ENCODE peak calls at places on chromosome 18, in seven cellular contexts. C is heart right ventricle, J is Peyer's patch, B is ovary, N is left lung, M is GM23248, X is keratinocyte. W is an unnamed sample. For H3K4me1, the result is how much of the 10 kb centered on the place peaks cover.

GRCh38 chr18:49342690-49343089 is 117.8 kb downstream of the DYM start:
- DNase-seq in M (no peak), N (no peak), J (no peak), C (no peak), B (no peak), X (no peak), W (no peak)

GRCh38 chr18:74529378-74529777 is 4.9 kb upstream of the CNDP1 start:
- DNase-seq in N (no peak), J (peak), C (no peak), B (no peak), X (no peak), M (no peak), W (no peak)

GRCh38 chr18:13614701-13615288 is 111.6 kb downstream of the FAM210A start:
- DNase-seq in C (peak), B (no peak), N (no peak), X (no peak), M (no peak), J (no peak), W (peak)

GRCh38 chr18:8142131-8142711 is 467.0 kb upstream of the RAB12 start:
- DNase-seq in B (no peak), X (no peak), N (no peak), M (peak), C (peak), J (no peak), W (no peak)

GRCh38 chr18:21958707-21959457 is 210.5 kb upstream of the GATA6 start:
- DNase-seq in N (no peak), X (no peak), M (no peak), J (no peak), B (peak), C (peak), W (no peak)

GRCh38 chr18:57780318-57781127 is 22.6 kb downstream of the ATP8B1 start:
- DNase-seq in C (peak), X (no peak), N (no peak), M (peak), J (no peak), B (no peak), W (no peak)

GRCh38 chr18:28529644-28530043 is 352.7 kb upstream of the CDH2 start:
- DNase-seq in C (no peak), N (no peak), X (no peak), M (no peak), J (no peak), B (no peak), W (no peak)

GRCh38 chr18:79857082-79857661 is 59.4 kb downstream of the KCNG2 start:
- DNase-seq in X (no peak), M (peak), C (no peak), J (peak), N (no peak), B (no peak), W (no peak)

GRCh38 chr18:49020621-49021021 is 69.9 kb upstream of the SMAD7 start:
- DNase-seq in M (peak), B (no peak), J (peak), C (no peak), N (peak), X (no peak), W (no peak)

GRCh38 chr18:48541026-48541746 is 2.4 kb downstream of the CTIF start:
- DNase-seq in M (peak), C (peak), N (peak), J (peak), X (no peak), B (peak), W (peak)

GRCh38 chr18:9684901-9685738 is 23.0 kb upstream of the RAB31 start:
- DNase-seq in M (peak), N (no peak), C (peak), X (no peak), B (peak), J (no peak), W (peak)

GRCh38 chr18:9682572-9682971 is 25.5 kb upstream of the RAB31 start:
- DNase-seq in X (no peak), J (no peak), M (no peak), B (no peak), C (no peak), N (no peak), W (no peak)

GRCh38 chr18:9688036-9688741 is 19.9 kb upstream of the RAB31 start:
- DNase-seq in X (peak), M (peak), C (no peak), J (no peak), B (no peak), N (no peak), W (no peak)

GRCh38 chr18:9681217-9681616 is 26.9 kb upstream of the RAB31 start:
- DNase-seq in N (no peak), J (no peak), C (no peak), X (no peak), M (no peak), B (no peak), W (no peak)

GRCh38 chr18:9683418-9684396 is 24.4 kb upstream of the RAB31 start:
- DNase-seq in N (no peak), J (no peak), M (peak), B (peak), C (peak), X (no peak), W (no peak)
- H3K4me1 ChIP-seq in N (under half), J (under half), M (under half), B (under half), C (under half), X (under half), W (under half)

DNA sequence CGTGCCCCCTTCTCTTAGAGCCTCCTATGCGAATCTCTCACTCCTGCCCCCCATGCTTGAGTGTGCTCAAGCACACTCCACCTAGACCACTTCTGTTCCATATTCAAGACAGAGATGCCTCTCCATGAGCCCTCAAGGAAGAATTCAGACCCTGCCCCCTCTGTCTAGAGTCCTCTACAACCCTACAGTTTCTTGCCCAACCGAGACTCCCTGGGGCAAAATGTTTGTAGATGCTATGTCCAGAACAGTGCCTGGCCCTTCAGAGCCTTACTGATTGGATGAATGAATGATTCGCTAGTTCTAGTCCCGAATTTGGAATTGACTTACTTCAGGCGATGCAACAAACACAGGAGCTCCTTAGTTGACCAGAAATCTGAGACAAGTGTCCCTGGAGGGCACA is 8.7 kb downstream of the APCDD1 start:
- DNase-seq in J (no peak), B (no peak), M (no peak), X (no peak), C (no peak), N (no peak), W (no peak)
- H3K4me1 ChIP-seq in J (under half), B (under half), M (under half), X (under half), C (under half), N (under half), W (under half)

GRCh38 chr18:3653859-3654441 is 204.0 kb downstream of the TGIF1 start:
- DNase-seq in B (peak), X (no peak), N (no peak), C (no peak), M (no peak), J (no peak), W (no peak)

GRCh38 chr18:3655637-3656050 is 205.7 kb downstream of the TGIF1 start:
- DNase-seq in B (no peak), X (no peak), N (no peak), C (no peak), M (no peak), J (no peak), W (no peak)

GRCh38 chr18:3655254-3655554 is 205.2 kb downstream of the TGIF1 start:
- DNase-seq in J (no peak), C (no peak), M (no peak), N (no peak), B (no peak), X (no peak), W (no peak)

GRCh38 chr18:3653263-3653858 is 203.4 kb downstream of the TGIF1 start:
- DNase-seq in X (no peak), N (no peak), J (no peak), B (no peak), C (no peak), M (no peak), W (no peak)

DNA sequence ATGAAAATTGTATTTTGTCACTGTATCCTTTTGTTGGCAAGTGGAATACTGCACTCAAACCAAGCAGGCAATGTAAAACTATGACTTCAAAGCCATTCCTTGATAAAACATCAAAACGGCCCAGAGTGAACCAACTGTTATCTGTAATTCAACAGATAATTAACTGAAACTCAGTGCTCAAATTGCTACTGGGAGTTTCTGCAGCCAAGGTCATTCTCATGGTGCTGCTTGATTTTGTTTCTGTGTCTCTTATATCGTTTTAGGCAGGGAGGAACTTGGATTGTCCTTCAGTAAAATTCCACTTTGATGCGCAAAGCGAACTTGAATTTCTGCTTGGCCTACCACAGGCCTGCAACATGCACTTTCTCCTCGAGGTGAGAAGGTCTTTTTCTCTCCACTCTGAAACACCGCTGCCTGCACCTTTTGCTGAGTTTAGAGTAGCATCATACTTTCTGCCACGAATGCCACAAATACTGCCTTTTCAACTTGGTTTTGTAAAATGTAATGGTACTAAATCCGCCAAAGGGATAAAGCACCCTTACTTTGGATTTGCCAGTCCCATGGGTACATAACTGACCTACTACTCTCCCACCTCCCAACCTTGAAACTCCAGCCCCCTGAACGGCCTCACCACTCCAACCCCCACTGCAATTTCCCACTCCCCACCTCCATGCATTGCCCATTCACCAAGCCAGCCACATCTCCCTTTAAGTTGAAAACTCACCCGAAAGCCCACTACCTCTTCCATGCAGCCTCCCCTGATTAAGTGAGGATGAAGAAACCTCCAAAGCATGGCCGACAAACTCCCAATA is 204.7 kb downstream of the TGIF1 start:
- DNase-seq in X (no peak), M (no peak), C (no peak), J (no peak), N (no peak), B (no peak), W (no peak)
- H3K4me1 ChIP-seq in X (under half), M (under half), C (under half), J (under half), N (under half), B (under half), W (under half)

GRCh38 chr18:34028341-34028740 is 196.4 kb downstream of the NOL4 start:
- DNase-seq in N (no peak), C (no peak), B (no peak), M (no peak), J (no peak), X (no peak), W (no peak)
- H3K4me1 ChIP-seq in N (under half), C (under half), B (under half), M (under half), J (under half), X (under half), W (under half)

DNA sequence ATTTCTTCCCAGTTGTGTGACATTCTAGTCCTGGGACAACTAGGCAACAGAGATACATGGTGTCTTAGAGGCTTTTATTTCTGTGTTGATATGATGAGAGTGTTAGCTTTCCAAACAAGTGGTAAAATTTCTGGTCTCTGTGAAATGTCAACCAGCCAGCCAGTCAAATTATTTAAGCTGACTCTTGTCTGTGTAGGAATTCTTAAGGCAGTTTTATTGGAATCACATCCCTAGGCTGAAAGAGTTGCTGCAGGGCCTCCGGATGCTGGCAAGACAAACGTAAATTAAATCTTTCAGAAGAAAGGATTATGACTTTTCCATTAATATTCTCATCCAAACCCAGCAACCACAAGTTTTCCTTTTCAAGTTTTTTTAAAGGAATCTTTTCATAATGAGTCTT is 44.6 kb downstream of the SERPINB7 start:
- DNase-seq in X (no peak), J (no peak), C (no peak), N (no peak), B (no peak), M (no peak), W (no peak)
- H3K4me1 ChIP-seq in X (under half), J (under half), C (under half), N (under half), B (under half), M (under half), W (under half)

GRCh38 chr18:5510109-5510846 is 33.5 kb downstream of the EPB41L3 start:
- DNase-seq in J (no peak), X (no peak), C (no peak), B (no peak), N (no peak), M (peak), W (no peak)

GRCh38 chr18:5515007-5515744 is 28.6 kb downstream of the EPB41L3 start:
- DNase-seq in C (no peak), B (no peak), N (no peak), M (no peak), X (no peak), J (no peak), W (no peak)

GRCh38 chr18:5512191-5512590 is 31.6 kb downstream of the EPB41L3 start:
- DNase-seq in X (no peak), J (no peak), N (no peak), M (no peak), B (no peak), C (no peak), W (no peak)

GRCh38 chr18:5518179-5518770 is 25.5 kb downstream of the EPB41L3 start:
- DNase-seq in J (no peak), B (no peak), X (no peak), M (no peak), N (no peak), C (no peak), W (no peak)

GRCh38 chr18:5513947-5514346 is 29.9 kb downstream of the EPB41L3 start:
- DNase-seq in B (no peak), X (no peak), M (no peak), N (no peak), C (no peak), J (no peak), W (no peak)
- H3K4me1 ChIP-seq in B (under half), X (under half), M (under half), N (half or more), C (under half), J (under half), W (under half)

GRCh38 chr18:26536664-26537063 is 11.7 kb downstream of the KCTD1 start:
- DNase-seq in M (no peak), J (no peak), C (no peak), X (no peak), B (no peak), N (no peak), W (no peak)
- H3K4me1 ChIP-seq in M (under half), J (under half), C (under half), X (half or more), B (under half), N (under half), W (under half)

W was measured in right cardiac atrium.